ENCODE peak calls at places on chromosomes 16 and 17, in six cellular contexts. E, O, S, W, J and T are unnamed samples.

GRCh38 chr16:11084484-11085024 is 140.2 kb downstream of the CLEC16A start:
- DNase-seq in E (no peak), O (no peak), S (no peak), W (no peak), J (no peak), T (peak)

GRCh38 chr17:68461589-68461988 is 4.3 kb upstream of the WIPI1 start:
- DNase-seq in E (no peak), O (no peak), S (no peak), W (peak), J (no peak), T (no peak)

GRCh38 chr17:78058581-78058980 is 70.0 kb downstream of the TMC6 start:
- DNase-seq in E (no peak), O (no peak), S (no peak), W (no peak), J (no peak), T (no peak)

GRCh38 chr17:17904171-17905035 is 67.6 kb upstream of the SREBF1 start:
- DNase-seq in E (no peak), O (no peak), S (no peak), W (no peak), J (no peak), T (peak)

GRCh38 chr17:40343126-40344119 is 21.1 kb downstream of the GJD3 start:
- DNase-seq in E (peak), O (no peak), S (no peak), W (no peak), J (no peak), T (no peak)

GRCh38 chr17:82687871-82688270 is 10.6 kb downstream of the RAB40B start:
- DNase-seq in E (no peak), O (no peak), S (no peak), W (no peak), J (no peak), T (no peak)

GRCh38 chr17:58338907-58339774 is 10.5 kb upstream of the TSPOAP1 start:
- DNase-seq in E (peak), O (no peak), S (peak), W (no peak), J (peak), T (peak)

GRCh38 chr16:62213763-62214162 is 177.5 kb upstream of the CDH8 start:
- DNase-seq in E (peak), O (no peak), S (no peak), W (no peak), J (no peak), T (no peak)

GRCh38 chr17:76727745-76728456 is 1.3 kb downstream of the METTL23 start:
- DNase-seq in E (no peak), O (no peak), S (no peak), W (no peak), J (no peak), T (no peak)

GRCh38 chr17:76723812-76724211 is 2.6 kb downstream of the JMJD6 start:
- DNase-seq in E (no peak), O (no peak), S (no peak), W (no peak), J (no peak), T (no peak)

GRCh38 chr17:76726766-76727718 is at the start of gene METTL23:
- DNase-seq in E (peak), O (peak), S (no peak), W (peak), J (no peak), T (peak)

GRCh38 chr17:76726231-76726765 is at the start of gene JMJD6:
- DNase-seq in E (peak), O (peak), S (peak), W (peak), J (peak), T (peak)

GRCh38 chr17:76725580-76726230 is 701 bp downstream of the JMJD6 start:
- DNase-seq in E (peak), O (peak), S (peak), W (peak), J (no peak), T (peak)
- H3K4me3 ChIP-seq in E (peak), O (peak), S (peak), W (peak), J (peak), T (peak)

DNA sequence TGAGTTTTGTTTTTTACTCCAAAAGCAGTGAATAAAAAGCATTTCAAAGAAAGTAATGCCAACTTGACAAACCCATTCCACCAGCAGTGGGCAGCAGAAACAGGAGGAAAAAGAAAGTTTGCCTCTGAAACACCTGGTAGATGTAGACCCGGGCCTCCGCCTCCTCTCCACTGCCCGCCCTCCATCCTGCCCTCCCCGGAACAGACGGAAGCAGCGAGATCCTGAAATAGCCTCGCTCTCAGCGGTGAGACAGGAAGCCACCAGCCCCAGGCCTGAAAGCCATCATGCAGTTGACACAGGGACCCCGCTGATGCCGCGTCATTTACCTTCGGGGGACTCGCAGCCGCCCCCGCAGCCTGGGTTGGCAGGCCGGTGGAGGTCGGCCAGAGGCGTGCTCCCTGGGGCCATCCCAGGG is 67.8 kb downstream of the C16orf78 start:
- DNase-seq in E (no peak), O (no peak), S (no peak), W (peak), J (no peak), T (no peak)
- TF ChIP-seq CTCF in E (peak), O (no peak), S (peak), W (no peak), J (no peak), T (no peak)

DNA sequence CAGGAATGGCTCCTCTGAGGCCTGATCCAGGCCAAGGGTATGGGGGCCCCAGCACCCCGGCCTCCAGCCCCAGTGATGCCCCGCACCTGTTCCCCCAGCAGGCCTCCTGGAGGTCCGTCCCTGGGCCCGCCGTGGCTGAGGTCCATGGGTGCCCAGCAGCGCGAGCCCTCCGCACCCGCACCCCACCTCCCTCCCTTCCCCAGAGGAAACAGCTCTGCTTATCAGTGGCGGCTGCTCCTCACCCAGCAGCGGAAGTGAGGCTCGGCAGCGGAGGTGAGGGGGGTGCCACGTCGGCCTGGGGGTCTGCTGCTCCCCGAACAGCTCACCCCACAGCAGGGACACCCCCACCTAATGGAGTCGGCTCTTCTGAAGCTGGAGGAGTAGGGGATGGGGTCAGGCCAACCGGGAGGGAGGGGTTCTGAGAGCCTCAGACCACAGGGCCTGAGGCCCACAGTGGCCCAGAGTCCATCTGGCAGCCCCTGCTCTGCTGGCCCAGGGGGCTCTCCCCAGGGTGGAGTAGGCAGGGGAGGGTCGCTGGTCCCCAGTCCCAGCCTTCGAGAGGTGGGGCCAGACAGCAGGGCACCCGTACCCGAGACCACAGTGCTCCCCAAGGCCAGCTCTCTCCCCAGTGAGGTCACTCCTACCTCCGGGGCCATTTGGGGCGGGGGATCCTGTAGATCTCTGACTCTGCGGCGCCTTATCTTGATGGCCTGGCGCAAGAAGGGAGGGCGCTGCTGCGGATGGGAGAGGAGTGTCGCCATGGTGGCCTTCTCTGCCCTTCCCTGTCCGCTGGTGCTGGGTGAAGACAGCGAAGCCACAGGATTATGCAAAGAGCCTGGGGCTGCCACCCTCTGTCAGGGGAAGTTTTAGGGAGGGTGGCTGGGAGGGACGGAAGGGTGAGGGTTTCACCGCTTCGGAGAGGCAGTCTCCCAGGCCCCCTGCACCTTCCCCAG is at the start of gene UNC13D:
- DNase-seq in E (peak), O (no peak), S (no peak), W (peak), J (no peak), T (no peak)
- H3K4me3 ChIP-seq in E (no peak), O (peak), S (peak), W (no peak), J (no peak), T (no peak)

DNA sequence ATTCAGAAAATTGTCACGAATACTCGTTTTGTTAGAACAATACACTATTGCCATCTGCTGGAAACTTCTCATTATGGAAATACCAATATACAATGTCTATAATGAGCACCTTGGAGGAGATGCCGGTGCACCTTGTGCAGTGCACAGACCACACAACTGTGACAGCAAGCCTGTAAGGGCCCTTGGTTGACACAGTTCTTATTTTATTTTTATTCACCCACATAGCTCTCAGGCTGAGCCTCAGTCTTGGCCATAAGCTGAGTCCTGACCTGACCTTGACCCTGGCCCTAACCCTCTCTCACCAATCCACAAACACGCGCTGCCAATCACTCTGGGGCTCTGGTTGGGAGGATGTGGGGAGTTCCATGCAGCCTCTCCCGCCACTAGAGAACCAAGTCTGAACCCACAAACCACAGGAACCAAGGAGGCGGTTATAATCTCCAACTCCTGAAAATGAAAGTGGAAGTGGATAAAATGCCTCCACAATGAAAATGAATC is 7.6 kb downstream of the AIPL1 start:
- DNase-seq in E (no peak), O (no peak), S (no peak), W (no peak), J (no peak), T (peak)
- TF ChIP-seq CTCF in E (no peak), O (no peak), S (no peak), W (no peak), J (no peak), T (peak)

DNA sequence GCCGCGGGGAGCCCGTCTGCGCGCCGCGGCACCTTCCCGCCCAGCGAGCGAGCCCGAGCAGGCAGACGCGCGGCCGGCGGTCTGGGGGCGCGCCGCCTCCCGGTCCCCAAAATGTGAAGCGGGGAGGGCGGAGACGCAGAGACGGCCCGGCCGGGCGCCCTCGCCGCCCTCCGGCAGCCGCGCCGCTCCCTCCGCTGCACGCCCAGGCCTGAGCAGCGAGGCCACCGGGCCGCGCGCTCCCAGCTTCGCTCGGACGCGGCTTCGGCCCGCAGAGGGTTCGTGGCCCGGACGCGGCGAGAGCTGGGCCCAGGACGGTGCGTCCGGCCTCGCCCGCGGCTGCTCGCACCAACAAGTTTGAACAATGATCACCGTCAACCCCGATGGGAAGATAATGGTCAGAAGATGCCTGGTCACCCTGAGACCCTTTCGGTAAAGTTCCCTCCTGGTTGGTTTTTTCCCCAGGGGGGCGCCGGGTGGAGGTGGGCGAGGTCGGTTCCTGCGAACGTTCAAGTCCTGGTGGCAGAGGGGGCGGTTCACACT is 535 bp downstream of the MGAT5B start:
- DNase-seq in E (no peak), O (no peak), S (no peak), W (no peak), J (no peak), T (no peak)
- H3K4me3 ChIP-seq in E (peak), O (peak), S (peak), W (no peak), J (peak), T (no peak)

GRCh38 chr17:65588194-65588808 is 26.9 kb upstream of the AXIN2 start:
- DNase-seq in E (no peak), O (no peak), S (no peak), W (peak), J (no peak), T (no peak)
- TF ChIP-seq CTCF in E (peak), O (no peak), S (no peak), W (no peak), J (no peak), T (no peak)

GRCh38 chr16:50547944-50548658 is at the start of gene NKD1:
- DNase-seq in E (peak), O (peak), S (no peak), W (peak), J (no peak), T (peak)
- H3K4me3 ChIP-seq in E (peak), O (peak), S (peak), W (peak), J (peak), T (peak)

GRCh38 chr17:80984749-80985148 is 6.9 kb upstream of the CHMP6 start:
- DNase-seq in E (no peak), O (no peak), S (no peak), W (no peak), J (peak), T (peak)
- TF ChIP-seq CTCF in E (no peak), O (no peak), S (peak), W (no peak), J (peak), T (peak)

GRCh38 chr17:66812571-66812970 is 22.3 kb upstream of the CACNG5 start:
- DNase-seq in E (no peak), O (no peak), S (no peak), W (no peak), J (no peak), T (no peak)
- H3K4me3 ChIP-seq in E (no peak), O (no peak), S (no peak), W (no peak), J (no peak), T (no peak)

GRCh38 chr16:64051826-64052225 is 1070.0 kb downstream of the CDH11 start:
- DNase-seq in E (no peak), O (no peak), S (no peak), W (no peak), J (no peak), T (peak)
- TF ChIP-seq CTCF in E (peak), O (no peak), S (no peak), W (no peak), J (no peak), T (peak)